ENCODE peak calls at places on chromosome 20, in nine cellular contexts. G is HL-60, B is fibroblast of mammary gland, H is left ventricle myocardium inferior, X is endothelial cell of umbilical vein, E is psoas muscle, Q is H9, S is prostate gland, M is AG09319. V is an unnamed sample.

GRCh38 chr20:32359633-32360332 is 1.7 kb downstream of the ASXL1 start:
- DNase-seq in M (no peak), S (no peak), H (no peak), G (no peak), E (no peak), Q (no peak), X (peak; percentile 26), B (no peak), V (no peak)

GRCh38 chr20:20731000-20731944 is 18.8 kb upstream of the RALGAPA2 start:
- DNase-seq in M (no peak), G (no peak), B (peak; percentile 14), S (no peak), E (no peak), X (peak; percentile 97), H (no peak), Q (no peak), V (no peak)

GRCh38 chr20:47981242-47981641 is 196.0 kb upstream of the SULF2 start:
- DNase-seq in H (no peak), X (no peak), M (no peak), S (no peak), Q (no peak), E (no peak), G (no peak), B (no peak), V (no peak)

GRCh38 chr20:46931699-46932098 is 37.1 kb downstream of the EYA2 start:
- DNase-seq in X (no peak), E (peak; percentile 57), B (peak; percentile 84), Q (no peak), H (no peak), G (no peak), S (no peak), M (peak; percentile 14), V (no peak)

GRCh38 chr20:42747765-42748411 is 441.8 kb downstream of the PTPRT start:
- DNase-seq in H (no peak), Q (no peak), S (no peak), X (no peak), G (no peak), B (no peak), E (no peak), M (no peak), V (no peak)

GRCh38 chr20:59403261-59403961 is 103.0 kb downstream of the EDN3 start:
- DNase-seq in X (peak; percentile 16), S (peak; percentile 15), M (no peak), H (peak; percentile 36), E (peak; percentile 45), G (peak; percentile 11), B (no peak), Q (peak; percentile 75), V (peak; percentile 95)

GRCh38 chr20:35562541-35563110 is 20.7 kb downstream of the ERGIC3 start:
- DNase-seq in S (no peak), B (no peak), X (no peak), G (no peak), H (no peak), M (no peak), E (no peak), Q (no peak), V (no peak)

GRCh38 chr20:24027229-24027628 is 38.6 kb upstream of the GGTLC1 start:
- DNase-seq in Q (no peak), H (peak; percentile 54), G (no peak), B (no peak), M (no peak), S (peak; percentile 8), X (peak; percentile 90), E (peak; percentile 52), V (no peak)

GRCh38 chr20:5947276-5947675 is 3.1 kb downstream of the TRMT6 start:
- DNase-seq in E (no peak), G (peak; percentile 39), M (no peak), B (peak; percentile 83), S (no peak), Q (no peak), X (no peak), H (no peak), V (no peak)

GRCh38 chr20:14307956-14308355 is 29.5 kb downstream of the FLRT3 start:
- DNase-seq in Q (no peak), S (no peak), H (no peak), M (no peak), X (no peak), B (no peak), E (no peak), G (no peak), V (no peak)

GRCh38 chr20:20286061-20286460 is 81.8 kb upstream of the INSM1 start:
- DNase-seq in E (no peak), M (no peak), S (no peak), G (no peak), H (no peak), B (no peak), Q (no peak), X (no peak), V (no peak)

GRCh38 chr20:9301129-9302072 is 213.0 kb upstream of the LAMP5 start:
- DNase-seq in B (peak; percentile 61), M (peak; percentile 39), S (peak; percentile 77), E (no peak), G (no peak), Q (no peak), H (no peak), X (peak; percentile 70), V (no peak)

GRCh38 chr20:20452254-20452676 is 84.4 kb downstream of the INSM1 start:
- DNase-seq in B (peak; percentile 76), Q (peak; percentile 85), S (no peak), M (no peak), E (peak; percentile 64), X (peak; percentile 83), H (peak; percentile 46), G (no peak), V (peak; percentile 64)

GRCh38 chr20:6071162-6071695 is 17.4 kb upstream of the LRRN4 start:
- DNase-seq in G (no peak), X (no peak), M (no peak), H (no peak), E (no peak), Q (no peak), B (no peak), S (no peak), V (no peak)

GRCh38 chr20:55977723-55978481 is 27.4 kb downstream of the CBLN4 start:
- DNase-seq in B (no peak), G (no peak), M (no peak), S (no peak), X (no peak), H (no peak), E (no peak), Q (no peak), V (no peak)

GRCh38 chr20:56628873-56629463 is at the start of gene TFAP2C:
- DNase-seq in X (no peak), E (peak; percentile 65), H (peak; percentile 59), M (peak; percentile 42), S (peak; percentile 91), B (peak; percentile 25), G (no peak), Q (peak; percentile 84), V (peak; percentile 84)

GRCh38 chr20:3158968-3159431 is 665 bp downstream of the FASTKD5 start:
- DNase-seq in B (peak; percentile 17), E (no peak), H (no peak), Q (no peak), X (no peak), G (no peak), S (no peak), M (no peak), V (no peak)

DNA sequence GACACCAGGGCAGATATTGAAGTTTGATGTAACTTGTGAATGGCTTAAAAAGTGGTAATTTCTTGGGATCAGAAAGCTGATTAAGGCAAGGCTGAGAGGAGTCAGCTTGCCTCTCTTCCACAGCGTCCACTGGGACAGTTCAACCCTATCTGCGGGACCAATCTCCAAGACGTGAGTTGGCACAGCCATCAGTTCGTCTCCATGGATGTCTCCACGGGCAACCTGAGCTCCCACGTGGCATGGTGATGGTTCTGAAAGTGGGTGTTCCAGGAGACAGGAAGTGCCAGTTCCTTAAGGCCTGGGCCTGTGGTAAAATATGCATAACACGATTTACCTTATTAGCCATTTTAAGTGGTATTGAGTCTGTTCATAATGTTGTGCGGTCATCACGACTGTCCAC is 67.9 kb upstream of the BHLHE23 start:
- DNase-seq in E (no peak), Q (no peak), S (no peak), H (no peak), X (no peak), B (no peak), M (no peak), G (no peak), V (no peak)
- TF ChIP-seq CTCF in E (no peak), Q (no peak), S (no peak), H (no peak), X (no peak), B (no peak), M (no peak), G (no peak), V (no peak)

DNA sequence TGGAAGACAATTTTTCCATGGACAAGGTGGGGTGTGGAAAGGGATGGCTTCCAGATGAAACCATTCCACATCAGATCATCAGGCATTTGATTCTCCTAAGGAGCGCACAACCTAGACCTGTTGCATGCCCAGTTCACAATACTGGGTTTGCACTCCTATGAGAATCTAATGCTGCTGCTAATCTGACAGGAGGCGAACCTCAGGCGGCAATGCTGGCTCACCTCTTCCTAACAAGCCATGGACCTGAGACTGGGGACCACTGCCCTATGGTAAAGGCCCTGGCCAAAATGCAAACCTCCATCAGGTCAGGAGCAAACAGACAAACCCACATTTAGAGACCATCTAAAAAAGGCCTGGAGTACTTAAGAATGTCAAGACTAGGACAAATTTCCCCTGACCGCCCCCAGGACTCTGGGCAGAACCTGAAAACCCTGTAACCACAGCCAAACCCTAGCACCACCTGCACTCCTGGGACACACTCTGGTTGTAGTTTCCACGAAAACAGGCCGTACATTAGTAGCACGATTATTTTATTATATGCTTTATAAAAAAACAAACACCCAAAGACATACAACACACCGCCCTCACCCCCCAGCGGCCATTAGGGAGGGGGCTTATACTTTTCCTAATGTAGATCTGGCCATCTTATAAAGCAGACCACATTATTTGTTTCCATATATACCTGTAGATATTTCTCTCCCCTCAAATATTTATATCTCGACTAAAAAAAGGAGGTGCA is 27.3 kb downstream of the SNX5 start:
- DNase-seq in S (no peak), Q (no peak), G (no peak), B (no peak), X (no peak), E (no peak), M (no peak), H (no peak), V (no peak)
- TF ChIP-seq CTCF in S (no peak), Q (no peak), G (no peak), B (no peak), X (no peak), E (no peak), M (no peak), H (no peak), V (no peak)

GRCh38 chr20:52446421-52447231 is 255.0 kb upstream of the ZFP64 start:
- DNase-seq in S (no peak), H (no peak), M (no peak), X (no peak), E (no peak), G (no peak), B (no peak), Q (no peak), V (no peak)
- TF ChIP-seq CTCF in S (no peak), H (no peak), M (no peak), X (no peak), E (no peak), G (no peak), B (no peak), Q (no peak), V (no peak)

DNA sequence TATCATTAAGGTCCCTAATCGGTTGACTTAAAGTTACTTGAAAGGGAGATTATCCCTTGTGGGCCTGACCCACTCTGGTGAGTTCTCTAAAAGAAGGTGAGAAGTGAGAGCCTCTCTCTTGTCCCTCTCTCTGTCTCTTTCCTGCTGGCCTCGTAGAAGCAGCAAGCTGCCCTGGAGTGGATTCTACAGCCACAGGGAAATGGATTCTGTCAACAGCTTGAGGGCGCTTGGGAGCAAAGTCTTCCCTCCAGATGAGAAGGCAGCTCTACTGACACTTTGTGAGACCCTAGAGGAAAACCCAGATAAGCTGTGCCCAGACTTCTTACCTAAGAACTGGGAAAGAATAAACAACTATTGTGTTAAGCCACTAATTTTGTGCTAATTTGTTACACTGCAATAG is 40.0 kb downstream of the ANKRD60 start:
- DNase-seq in M (no peak), S (no peak), H (no peak), Q (peak; percentile 52), G (no peak), E (no peak), X (no peak), B (no peak), V (no peak)
- TF ChIP-seq CTCF in M (no peak), S (no peak), H (no peak), Q (peak; percentile 56), G (no peak), E (no peak), X (no peak), B (no peak), V (no peak)